ENCODE peak calls at places on chromosomes 7 and 10, in nine cellular contexts. V is A549; E is cardiac muscle cell; C is adrenal gland; U is ovary; G is thoracic aorta; Z is CD8-positive, alpha-beta T cell; B is CD4-positive, CD25-positive, alpha-beta regulatory T cell; Y is stomach. F is an unnamed sample.

GRCh38 chr10:28678687-28679457 is 1.6 kb downstream of the BAMBI start:
- DNase-seq in Z (no peak), C (peak; percentile 49), E (peak; percentile 51), G (no peak), U (no peak), Y (no peak), V (no peak), B (no peak), F (no peak)

GRCh38 chr7:68733219-68734143 is 864.8 kb upstream of the AUTS2 start:
- DNase-seq in U (no peak), C (no peak), Y (no peak), B (no peak), G (no peak), E (peak; percentile 39), Z (no peak), V (peak; percentile 38), F (no peak)

GRCh38 chr7:30379131-30379530 is 94.7 kb downstream of the ZNRF2 start:
- DNase-seq in U (no peak), Y (no peak), B (no peak), G (no peak), E (no peak), Z (no peak), V (no peak), C (no peak), F (no peak)

GRCh38 chr7:38020134-38020533 is 99.7 kb downstream of the EPDR1 start:
- DNase-seq in V (no peak), E (peak; percentile 14), Y (no peak), Z (no peak), U (no peak), C (no peak), G (no peak), B (no peak), F (no peak)

GRCh38 chr10:115980470-115980869 is 292.5 kb downstream of the GFRA1 start:
- DNase-seq in B (no peak), E (no peak), V (no peak), C (no peak), Z (no peak), U (no peak), Y (no peak), G (no peak), F (no peak)

GRCh38 chr10:35770817-35771355 is 128.8 kb upstream of the FZD8 start:
- DNase-seq in B (no peak), U (no peak), C (no peak), G (no peak), E (no peak), Y (peak; percentile 76), Z (no peak), V (no peak), F (peak; percentile 79)

GRCh38 chr10:106076496-106076895 is 1088.0 kb downstream of the SORCS1 start:
- DNase-seq in Z (no peak), U (no peak), E (no peak), B (no peak), V (no peak), Y (no peak), C (no peak), G (no peak), F (no peak)

GRCh38 chr7:111229951-111230350 is 139.0 kb downstream of the LRRN3 start:
- DNase-seq in Y (no peak), Z (no peak), G (no peak), V (no peak), C (no peak), E (no peak), U (no peak), B (no peak), F (no peak)

GRCh38 chr10:31345886-31346285 is 26.9 kb downstream of the ZEB1 start:
- DNase-seq in Z (no peak), G (no peak), E (no peak), B (no peak), C (no peak), V (no peak), Y (no peak), U (no peak), F (no peak)

GRCh38 chr10:31343009-31343408 is 24.0 kb downstream of the ZEB1 start:
- DNase-seq in E (no peak), U (no peak), Z (no peak), B (peak; percentile 19), V (no peak), C (no peak), G (no peak), Y (no peak), F (no peak)

GRCh38 chr10:31343551-31343950 is 24.5 kb downstream of the ZEB1 start:
- DNase-seq in V (no peak), C (no peak), B (no peak), Y (no peak), G (no peak), Z (no peak), U (no peak), E (no peak), F (no peak)

GRCh38 chr10:31340343-31340742 is 21.3 kb downstream of the ZEB1 start:
- DNase-seq in V (no peak), B (no peak), E (peak; percentile 11), G (no peak), Y (no peak), C (no peak), U (no peak), Z (no peak), F (no peak)

DNA sequence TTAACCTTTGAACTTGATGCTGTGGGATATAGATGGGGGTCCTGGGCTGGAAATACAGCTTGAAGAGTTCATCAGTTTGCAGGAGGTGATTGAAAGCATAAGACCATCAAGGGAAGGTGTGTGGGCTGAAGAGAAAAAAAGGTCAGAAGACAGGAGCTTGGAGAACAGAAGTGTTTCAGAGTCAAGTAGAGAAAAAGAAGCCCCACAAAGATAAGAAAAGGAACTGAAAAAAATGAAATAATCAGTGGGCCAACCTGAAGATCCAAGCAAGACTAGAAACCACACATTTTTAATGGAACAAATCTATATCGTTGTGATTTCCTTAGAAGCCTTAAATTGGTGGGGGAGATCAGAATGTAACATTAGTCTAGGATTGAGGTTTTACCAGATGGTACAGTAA is 22.5 kb downstream of the ZEB1 start:
- DNase-seq in Z (no peak), E (no peak), U (no peak), B (no peak), G (no peak), C (no peak), Y (no peak), V (no peak), F (no peak)
- H3K4me1 ChIP-seq in Z (peaks cover 36% of the 10 kb centered on the region), E (no peaks in the 10 kb centered on the region), U (no peaks in the 10 kb centered on the region), B (peaks cover 35% of the 10 kb centered on the region), G (peaks cover 19% of the 10 kb centered on the region), C (no peaks in the 10 kb centered on the region), Y (no peaks in the 10 kb centered on the region), V (peaks cover 21% of the 10 kb centered on the region), F (no peaks in the 10 kb centered on the region)

GRCh38 chr7:42099076-42099836 is 137.8 kb downstream of the GLI3 start:
- DNase-seq in E (no peak), C (no peak), Y (no peak), Z (no peak), G (no peak), V (no peak), U (no peak), B (no peak), F (no peak)

GRCh38 chr7:42097756-42098155 is 139.3 kb downstream of the GLI3 start:
- DNase-seq in Z (no peak), U (no peak), E (peak; percentile 80), B (no peak), V (no peak), G (no peak), Y (no peak), C (no peak), F (no peak)

GRCh38 chr7:42096262-42096661 is 140.7 kb downstream of the GLI3 start:
- DNase-seq in Y (no peak), G (no peak), B (no peak), U (no peak), E (no peak), Z (no peak), V (no peak), C (no peak), F (no peak)

GRCh38 chr7:42095791-42096190 is 141.2 kb downstream of the GLI3 start:
- DNase-seq in V (no peak), B (no peak), U (no peak), C (no peak), E (peak; percentile 38), Y (no peak), Z (no peak), G (no peak), F (no peak)

GRCh38 chr7:42096681-42097637 is 140.1 kb downstream of the GLI3 start:
- DNase-seq in V (no peak), B (no peak), G (no peak), E (peak; percentile 94), Z (no peak), C (no peak), Y (peak; percentile 71), U (peak; percentile 70), F (no peak)
- H3K4me1 ChIP-seq in V (no peaks in the 10 kb centered on the region), B (no peaks in the 10 kb centered on the region), G (peaks cover 3% of the 10 kb centered on the region), E (peaks cover 25% of the 10 kb centered on the region), Z (no peaks in the 10 kb centered on the region), C (no peaks in the 10 kb centered on the region), Y (peaks cover 22% of the 10 kb centered on the region), U (peaks cover 16% of the 10 kb centered on the region), F (no peaks in the 10 kb centered on the region)

GRCh38 chr7:6260291-6261183 is 11.9 kb downstream of the CYTH3 start:
- DNase-seq in E (peak; percentile 62), B (no peak), U (no peak), Y (no peak), C (no peak), V (no peak), Z (no peak), G (no peak), F (no peak)

GRCh38 chr7:6256709-6257535 is 15.5 kb downstream of the CYTH3 start:
- DNase-seq in G (no peak), E (peak; percentile 60), B (peak; percentile 20), Y (no peak), U (no peak), V (no peak), C (no peak), Z (no peak), F (peak; percentile 73)

GRCh38 chr7:6258440-6259182 is 13.8 kb downstream of the CYTH3 start:
- DNase-seq in Y (no peak), C (no peak), V (no peak), G (no peak), U (no peak), B (no peak), Z (no peak), E (peak; percentile 93), F (no peak)

GRCh38 chr7:6257602-6258001 is 14.8 kb downstream of the CYTH3 start:
- DNase-seq in Z (no peak), V (no peak), B (no peak), G (no peak), Y (no peak), U (no peak), E (no peak), C (no peak), F (no peak)

GRCh38 chr7:6259257-6259656 is 13.2 kb downstream of the CYTH3 start:
- DNase-seq in G (no peak), Y (no peak), V (no peak), Z (no peak), U (no peak), B (no peak), C (no peak), E (no peak), F (no peak)
- H3K4me1 ChIP-seq in G (peaks cover 52% of the 10 kb centered on the region), Y (peaks cover 47% of the 10 kb centered on the region), V (peaks cover 64% of the 10 kb centered on the region), Z (no peaks in the 10 kb centered on the region), U (peaks cover 15% of the 10 kb centered on the region), B (peaks cover 29% of the 10 kb centered on the region), C (no peaks in the 10 kb centered on the region), E (no peaks in the 10 kb centered on the region), F (peaks cover 12% of the 10 kb centered on the region)

DNA sequence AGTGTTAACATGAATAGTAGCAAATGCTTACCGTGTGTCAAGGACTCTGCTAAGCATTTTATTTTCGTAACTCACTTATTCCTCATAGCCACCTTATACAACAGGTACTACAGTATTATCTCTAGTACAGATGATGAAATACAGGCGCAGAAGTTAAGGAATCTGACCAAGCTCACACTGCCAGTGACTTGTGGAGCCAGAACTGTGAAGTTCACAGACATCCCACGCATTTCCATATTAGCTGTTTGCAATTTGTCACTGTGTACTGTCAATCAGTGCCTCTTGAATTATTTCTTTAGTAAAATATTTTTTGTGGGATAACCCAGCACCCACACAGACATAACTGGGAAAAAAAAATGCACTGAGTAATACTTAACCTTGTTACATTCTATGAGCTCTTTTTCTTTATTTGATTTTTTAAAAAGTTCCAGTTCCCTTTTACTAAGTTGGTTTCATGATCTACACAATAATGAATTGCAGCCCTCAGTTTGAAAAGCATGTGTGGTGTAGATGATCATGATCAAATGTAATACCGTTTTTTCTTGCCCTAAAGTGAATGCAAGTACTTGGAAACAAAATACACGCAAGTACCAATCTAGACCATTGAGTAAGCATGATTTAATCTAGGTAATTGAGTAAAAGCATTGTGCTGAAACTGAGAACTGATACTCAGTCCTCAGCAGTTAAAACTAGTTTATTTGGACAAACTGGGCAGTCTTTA is 14.1 kb downstream of the CUL1 start:
- DNase-seq in C (no peak), E (peak; percentile 14), B (no peak), Y (no peak), V (no peak), G (no peak), Z (no peak), U (no peak), F (no peak)
- H3K4me1 ChIP-seq in C (no peaks in the 10 kb centered on the region), E (peaks cover 22% of the 10 kb centered on the region), B (peaks cover 31% of the 10 kb centered on the region), Y (peaks cover 8% of the 10 kb centered on the region), V (no peaks in the 10 kb centered on the region), G (peaks cover 24% of the 10 kb centered on the region), Z (peaks cover 55% of the 10 kb centered on the region), U (peaks cover 11% of the 10 kb centered on the region), F (no peaks in the 10 kb centered on the region)